ENCODE peak calls at places on chromosomes 7 and 10, in five cellular contexts. L is colonic mucosa, J is prostate gland, T is HFFc6, X is posterior vena cava. K is an unnamed sample.

GRCh38 chr7:124276005-124276606 is 243.2 kb upstream of the TMEM229A start:
- DNase-seq in L (peak), J (no peak), T (no peak), X (no peak), K (no peak)

GRCh38 chr7:148633761-148634160 is 43.2 kb downstream of the C7orf33 start:
- DNase-seq in L (no peak), J (no peak), T (no peak), X (no peak), K (no peak)

GRCh38 chr7:65892832-65893231 is 20.0 kb downstream of the VKORC1L1 start:
- DNase-seq in L (no peak), J (no peak), T (no peak), X (no peak), K (no peak)

GRCh38 chr7:134943785-134944400 is 42.4 kb upstream of the AGBL3 start:
- DNase-seq in L (no peak), J (no peak), T (no peak), X (no peak), K (no peak)

GRCh38 chr10:114239117-114239993 is at the start of gene VWA2:
- DNase-seq in L (peak), J (peak), T (no peak), X (no peak), K (no peak)

GRCh38 chr10:61142987-61143386 is 199.0 kb upstream of the RHOBTB1 start:
- DNase-seq in L (no peak), J (no peak), T (no peak), X (no peak), K (no peak)

GRCh38 chr7:3591944-3592343 is 290.9 kb downstream of the SDK1 start:
- DNase-seq in L (no peak), J (no peak), T (no peak), X (no peak), K (no peak)

GRCh38 chr7:74334026-74334425 is 44.8 kb downstream of the CLIP2 start:
- DNase-seq in L (no peak), J (no peak), T (peak), X (no peak), K (no peak)

GRCh38 chr7:132577206-132578049 is 1.2 kb upstream of the PLXNA4 start:
- DNase-seq in L (peak), J (peak), T (no peak), X (peak), K (peak)

GRCh38 chr7:22574756-22575517 is 74.9 kb upstream of the STEAP1B start:
- DNase-seq in L (no peak), J (no peak), T (no peak), X (no peak), K (no peak)

GRCh38 chr7:112167144-112167543 is 39.1 kb downstream of the DOCK4 start:
- DNase-seq in L (no peak), J (no peak), T (no peak), X (no peak), K (no peak)

GRCh38 chr7:86926732-86927131 is 132.7 kb downstream of the ELAPOR2 start:
- DNase-seq in L (peak), J (no peak), T (peak), X (no peak), K (no peak)

GRCh38 chr7:117682681-117683385 is 190.4 kb downstream of the CTTNBP2 start:
- DNase-seq in L (peak), J (no peak), T (no peak), X (no peak), K (no peak)

GRCh38 chr10:46024948-46025347 is 5.5 kb downstream of the NCOA4 start:
- DNase-seq in L (no peak), J (no peak), T (no peak), X (no peak), K (no peak)

GRCh38 chr7:129698516-129699418 is 87.2 kb downstream of the NRF1 start:
- DNase-seq in L (no peak), J (no peak), T (no peak), X (no peak), K (no peak)

GRCh38 chr10:73641272-73642060 is at the start of gene MYOZ1:
- DNase-seq in L (no peak), J (no peak), T (peak), X (no peak), K (no peak)

GRCh38 chr7:155739538-155740140 is 72.6 kb downstream of the SHH start:
- DNase-seq in L (no peak), J (no peak), T (no peak), X (no peak), K (no peak)

GRCh38 chr7:143299840-143300239 is 11.7 kb downstream of the CASP2 start:
- DNase-seq in L (peak), J (no peak), T (no peak), X (no peak), K (no peak)

GRCh38 chr7:74343281-74344127 is 54.3 kb downstream of the CLIP2 start:
- DNase-seq in L (no peak), J (no peak), T (peak), X (no peak), K (no peak)

GRCh38 chr10:98377001-98377400 is 38.0 kb downstream of the PYROXD2 start:
- DNase-seq in L (no peak), J (no peak), T (no peak), X (no peak), K (no peak)